ENCODE peak calls at places on chromosomes 5 and 9, in seven cellular contexts. F is HCT116; X is stimulated activated effector memory CD8-positive, alpha-beta T cell treated with anti-CD3 and anti-CD28 coated beads, Interleukin-12 subunit alpha, Interleukin-12 subunit beta, amount 100 ng/mL, for 72 hours; M is NCI-H2029 treated with DMSO at 0.1 percent for 48 hours; U is stimulated activated CD8-positive, alpha-beta memory T cell treated with anti-CD3 and anti-CD28 coated beads, Interleukin-7, amount 100 ng/mL, for 24 hours; Q is GM20000; S is Ammon's horn. G is an unnamed sample.

GRCh38 chr5:175731756-175732465 is 74.0 kb downstream of the HRH2 start:
- DNase-seq in Q (no peak), F (no peak), S (no peak), U (no peak), M (no peak), X (no peak), G (no peak)

GRCh38 chr5:40619406-40619805 is 60.3 kb upstream of the PTGER4 start:
- DNase-seq in Q (no peak), U (no peak), M (no peak), S (no peak), X (no peak), F (no peak), G (no peak)

GRCh38 chr5:7374186-7374585 is 21.8 kb upstream of the ADCY2 start:
- DNase-seq in U (no peak), M (no peak), F (no peak), S (no peak), Q (no peak), X (no peak), G (no peak)

GRCh38 chr9:16105576-16105975 is 552.7 kb downstream of the CCDC171 start:
- DNase-seq in U (no peak), S (no peak), X (no peak), Q (no peak), M (no peak), F (no peak), G (no peak)

GRCh38 chr5:109852371-109853160 is 162.8 kb downstream of the MAN2A1 start:
- DNase-seq in M (no peak), S (no peak), F (no peak), U (no peak), X (no peak), Q (no peak), G (no peak)

GRCh38 chr9:81622471-81623245 is 66.7 kb downstream of the TLE1 start:
- DNase-seq in F (no peak), U (no peak), M (no peak), X (no peak), S (no peak), Q (no peak), G (no peak)

GRCh38 chr5:52262844-52263243 is 524.9 kb upstream of the ITGA1 start:
- DNase-seq in F (no peak), Q (no peak), M (no peak), S (no peak), U (no peak), X (no peak), G (no peak)

GRCh38 chr5:80082731-80083114 is 47.6 kb downstream of the THBS4 start:
- DNase-seq in Q (peak; percentile 66), S (peak; percentile 72), X (peak; percentile 39), M (peak; percentile 78), F (peak; percentile 22), U (peak; percentile 26), G (no peak)

GRCh38 chr9:122923947-122924346 is 7.4 kb downstream of the ZBTB26 start:
- DNase-seq in U (no peak), Q (no peak), M (no peak), F (no peak), X (no peak), S (no peak), G (no peak)

G was measured in stimulated activated CD4-positive, alpha-beta T cell treated with anti-CD3 and anti-CD28 coated beads, TNF-alpha, amount 100 ng/mL, for 48 hours.